ENCODE peak calls at places on chromosomes 2 and 18, in nine cellular contexts. N is PC-9, G is PC-3, L is fibroblast of lung, V is uterus, O is A673, H is neural progenitor cell, Q is OCI-LY7, A is IMR-90. F is an unnamed sample.

GRCh38 chr2:238790126-238790820 is 57.6 kb upstream of the TWIST2 start:
- DNase-seq in N (no peak), G (no peak), V (no peak), A (no peak), L (no peak), O (no peak), H (no peak), Q (no peak), F (no peak)

GRCh38 chr2:96695602-96696001 is 44.3 kb downstream of the LMAN2L start:
- DNase-seq in N (no peak), G (no peak), A (no peak), L (no peak), O (no peak), Q (peak; percentile 13), H (no peak), V (no peak), F (no peak)

GRCh38 chr18:21141678-21142422 is 30.2 kb upstream of the ROCK1 start:
- DNase-seq in G (no peak), Q (no peak), O (no peak), N (no peak), A (peak; percentile 42), V (no peak), H (no peak), L (no peak), F (peak; percentile 31)

GRCh38 chr2:58976374-58977055 is 735.4 kb upstream of the FANCL start:
- DNase-seq in G (no peak), N (peak; percentile 3), Q (no peak), A (no peak), O (no peak), H (no peak), L (no peak), V (no peak), F (no peak)

GRCh38 chr18:23212161-23212560 is 76.9 kb downstream of the CABLES1 start:
- DNase-seq in A (no peak), O (no peak), H (no peak), Q (no peak), N (no peak), V (no peak), L (no peak), G (no peak), F (no peak)

GRCh38 chr2:105489168-105489878 is 90.5 kb upstream of the FHL2 start:
- DNase-seq in V (no peak), N (no peak), H (no peak), O (peak; percentile 22), G (no peak), A (no peak), Q (no peak), L (no peak), F (no peak)

GRCh38 chr2:137865954-137866540 is 98.2 kb upstream of the HNMT start:
- DNase-seq in N (no peak), O (peak; percentile 66), L (peak; percentile 54), A (peak; percentile 39), H (peak; percentile 70), Q (peak; percentile 53), V (no peak), G (peak; percentile 75), F (peak; percentile 76)

GRCh38 chr2:170163666-170164065 is 14.3 kb upstream of the MYO3B start:
- DNase-seq in H (no peak), Q (no peak), A (no peak), N (no peak), V (no peak), G (no peak), L (no peak), O (no peak), F (no peak)

GRCh38 chr2:209322041-209322440 is 101.8 kb upstream of the MAP2 start:
- DNase-seq in N (no peak), H (no peak), O (no peak), A (no peak), Q (no peak), G (no peak), V (no peak), L (no peak), F (no peak)

GRCh38 chr2:88261725-88262124 is 91.6 kb downstream of the THNSL2 start:
- DNase-seq in N (no peak), O (no peak), L (no peak), Q (no peak), V (no peak), G (no peak), H (no peak), A (no peak), F (no peak)

GRCh38 chr2:28490558-28490957 is 5.3 kb upstream of the PLB1 start:
- DNase-seq in G (no peak), O (no peak), N (no peak), A (no peak), Q (no peak), L (no peak), H (no peak), V (no peak), F (no peak)

GRCh38 chr2:239035361-239035814 is 187.5 kb downstream of the TWIST2 start:
- DNase-seq in H (peak; percentile 68), L (no peak), Q (peak; percentile 35), A (no peak), O (peak; percentile 55), G (peak; percentile 57), N (no peak), V (peak; percentile 62), F (no peak)

GRCh38 chr2:27256855-27257454 is 5.9 kb downstream of the SLC30A3 start:
- DNase-seq in Q (no peak), O (no peak), N (no peak), A (no peak), G (no peak), L (no peak), H (no peak), V (no peak), F (no peak)

GRCh38 chr2:53998834-53999233 is 28.0 kb upstream of the PSME4 start:
- DNase-seq in A (no peak), Q (peak; percentile 27), N (no peak), G (no peak), V (no peak), H (no peak), O (peak; percentile 70), L (no peak), F (no peak)

GRCh38 chr18:58287626-58288289 is 243.7 kb downstream of the NEDD4L start:
- DNase-seq in L (no peak), V (no peak), G (no peak), O (no peak), H (peak; percentile 17), A (no peak), Q (no peak), N (no peak), F (no peak)

GRCh38 chr18:58284699-58285490 is 240.9 kb downstream of the NEDD4L start:
- DNase-seq in N (no peak), Q (no peak), A (no peak), G (no peak), O (no peak), V (no peak), L (no peak), H (no peak), F (no peak)

GRCh38 chr18:58288922-58289797 is 245.1 kb downstream of the NEDD4L start:
- DNase-seq in H (peak; percentile 18), G (peak; percentile 49), O (peak; percentile 17), Q (no peak), L (peak; percentile 31), N (peak; percentile 69), A (peak; percentile 65), V (no peak), F (peak; percentile 21)

GRCh38 chr18:58285731-58286130 is 241.7 kb downstream of the NEDD4L start:
- DNase-seq in V (no peak), G (no peak), Q (no peak), A (no peak), O (no peak), N (peak; percentile 66), H (no peak), L (no peak), F (no peak)

GRCh38 chr18:58286793-58287625 is 243.0 kb downstream of the NEDD4L start:
- DNase-seq in Q (no peak), L (no peak), N (no peak), V (no peak), G (no peak), O (no peak), A (no peak), H (no peak), F (no peak)
- H3K4me3 ChIP-seq in Q (no peak overlapping the region), L (no peak overlapping the region), N (no peak overlapping the region), V (no peak overlapping the region), G (no peak overlapping the region), O (no peak overlapping the region), A (no peak overlapping the region), H (no peak overlapping the region), F (no peak overlapping the region)

DNA sequence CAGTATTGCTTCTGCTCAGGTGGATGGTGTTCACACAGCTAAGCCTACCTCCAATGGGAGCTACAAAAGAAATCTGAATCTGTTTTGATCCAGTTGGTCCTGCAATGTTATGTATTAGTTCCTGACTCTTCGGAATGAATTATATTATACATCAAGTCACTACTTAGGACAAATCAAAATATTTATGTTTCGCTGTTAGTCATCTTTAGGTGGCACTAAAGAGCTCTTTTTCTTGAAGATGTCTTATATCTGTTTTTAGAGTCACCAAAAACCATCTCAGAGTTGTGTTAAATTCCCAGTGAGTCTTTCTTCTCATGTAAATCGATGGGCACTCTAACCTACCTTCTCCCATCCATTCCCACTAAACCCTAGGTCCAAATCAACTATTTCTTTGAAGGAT is 2.2 kb downstream of the DNER start:
- DNase-seq in A (peak; percentile 23), Q (peak; percentile 3), O (peak; percentile 25), G (peak; percentile 26), L (peak; percentile 40), V (no peak), H (no peak), N (no peak), F (no peak)
- TF ChIP-seq CTCF in A (peak; percentile 29), Q (peak; percentile 60), O (peak; percentile 42), G (peak; percentile 49), L (peak; percentile 23), V (no peak), H (peak; percentile 19), N (no peak), F (no peak)

GRCh38 chr2:109382236-109382930 is 231.4 kb downstream of the SEPTIN10 start:
- DNase-seq in A (peak; percentile 20), N (no peak), G (no peak), L (no peak), Q (no peak), O (no peak), V (peak; percentile 11), H (no peak), F (no peak)
- H3K27ac ChIP-seq in A (no peak overlapping the region), N (no peak overlapping the region), G (no peak overlapping the region), L (no peak overlapping the region), Q (no peak overlapping the region), O (no peak overlapping the region), V (no peak overlapping the region), H (no peak overlapping the region), F (no peak overlapping the region)

DNA sequence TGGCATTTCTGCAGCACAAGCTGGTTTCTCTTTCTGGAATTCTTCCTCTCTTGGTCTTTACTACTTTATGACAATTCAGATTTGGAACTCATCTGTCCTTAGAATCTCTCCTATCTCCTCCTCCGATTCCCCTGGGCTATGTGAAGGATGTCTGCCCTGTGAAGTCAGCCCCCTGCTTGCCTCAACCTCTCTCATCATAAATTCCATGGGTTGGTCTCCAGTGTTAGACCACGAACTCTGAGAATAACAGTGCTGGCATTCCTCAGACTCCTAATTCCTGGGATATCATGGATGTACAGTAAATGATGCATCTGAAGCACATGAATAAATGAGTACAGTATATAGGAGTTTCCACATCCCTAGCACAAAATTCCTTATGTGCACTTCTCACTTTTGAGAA is 21.0 kb upstream of the CYRIA start:
- DNase-seq in G (no peak), O (no peak), A (no peak), V (no peak), Q (no peak), H (no peak), L (no peak), N (no peak), F (no peak)
- H3K4me3 ChIP-seq in G (no peak overlapping the region), O (no peak overlapping the region), A (no peak overlapping the region), V (no peak overlapping the region), Q (no peak overlapping the region), H (no peak overlapping the region), L (no peak overlapping the region), N (no peak overlapping the region), F (no peak overlapping the region)